ENCODE peak calls at places on chromosomes 13 and 19, in eight cellular contexts. O is HFFc6, Z is RPMI7951, W is Calu3, Y is ACHN, Q is substantia nigra, K is amniotic stem cell, E is DMS 273 treated with DMSO at 0.1 percent for 48 hours. B is an unnamed sample.

GRCh38 chr19:3054972-3055740 is 7.1 kb downstream of the TLE5 start:
- DNase-seq in O (no peak), Z (no peak), W (peak), Y (no peak), Q (no peak), K (no peak), E (no peak), B (no peak)

GRCh38 chr13:23695711-23696512 is 125.7 kb downstream of the TNFRSF19 start:
- DNase-seq in O (no peak), Z (no peak), W (no peak), Y (no peak), Q (no peak), K (no peak), E (no peak), B (no peak)

GRCh38 chr19:33456076-33456844 is 65.3 kb downstream of the PEPD start:
- DNase-seq in O (no peak), Z (no peak), W (no peak), Y (no peak), Q (no peak), K (no peak), E (no peak), B (no peak)

GRCh38 chr13:97222934-97223710 is 989 bp downstream of the MBNL2 start:
- DNase-seq in O (no peak), Z (no peak), W (no peak), Y (peak), Q (no peak), K (no peak), E (no peak), B (no peak)

GRCh38 chr13:92313382-92313781 is 913.2 kb upstream of the GPC6 start:
- DNase-seq in O (no peak), Z (peak), W (no peak), Y (no peak), Q (no peak), K (no peak), E (no peak), B (no peak)

GRCh38 chr19:46081928-46082727 is 41.3 kb upstream of the IGFL4 start:
- DNase-seq in O (peak), Z (peak), W (peak), Y (peak), Q (no peak), K (peak), E (no peak), B (peak)

GRCh38 chr19:30529876-30530275 is 157.7 kb downstream of the ZNF536 start:
- DNase-seq in O (no peak), Z (no peak), W (no peak), Y (no peak), Q (no peak), K (no peak), E (no peak), B (no peak)

GRCh38 chr19:6424190-6424938 is at the start of gene KHSRP:
- DNase-seq in O (no peak), Z (no peak), W (no peak), Y (no peak), Q (no peak), K (no peak), E (no peak), B (no peak)

GRCh38 chr19:38970664-38971532 is 4.6 kb downstream of the FBXO17 start:
- DNase-seq in O (no peak), Z (no peak), W (no peak), Y (no peak), Q (no peak), K (no peak), E (no peak), B (no peak)

GRCh38 chr19:58586131-58586765 is 13.1 kb upstream of the MZF1 start:
- DNase-seq in O (no peak), Z (no peak), W (no peak), Y (no peak), Q (no peak), K (no peak), E (no peak), B (no peak)

GRCh38 chr13:114203536-114203935 is 24.5 kb downstream of the CFAP97D2 start:
- DNase-seq in O (no peak), Z (no peak), W (no peak), Y (no peak), Q (no peak), K (no peak), E (no peak), B (peak)

GRCh38 chr19:44891016-44891882 is at the start of gene TOMM40:
- DNase-seq in O (peak), Z (no peak), W (peak), Y (peak), Q (no peak), K (peak), E (peak), B (peak)

GRCh38 chr19:46134527-46134926 is 10.0 kb upstream of the IGFL3 start:
- DNase-seq in O (no peak), Z (no peak), W (no peak), Y (no peak), Q (no peak), K (no peak), E (no peak), B (no peak)

GRCh38 chr13:113350938-113351335 is 13.0 kb downstream of the GRTP1 start:
- DNase-seq in O (no peak), Z (no peak), W (no peak), Y (no peak), Q (no peak), K (no peak), E (no peak), B (no peak)

GRCh38 chr19:33303791-33304759 is 1.7 kb upstream of the CEBPA start:
- DNase-seq in O (no peak), Z (no peak), W (no peak), Y (no peak), Q (no peak), K (no peak), E (no peak), B (peak)

GRCh38 chr13:113532156-113532806 is 41.8 kb upstream of the DCUN1D2 start:
- DNase-seq in O (no peak), Z (no peak), W (no peak), Y (no peak), Q (peak), K (no peak), E (no peak), B (no peak)

GRCh38 chr19:18438331-18439024 is 545 bp upstream of the ISYNA1 start:
- DNase-seq in O (no peak), Z (peak), W (peak), Y (no peak), Q (no peak), K (no peak), E (peak), B (no peak)

GRCh38 chr13:69857188-69857821 is 250.3 kb upstream of the ATXN8OS start:
- DNase-seq in O (peak), Z (peak), W (no peak), Y (peak), Q (no peak), K (peak), E (peak), B (peak)

GRCh38 chr13:108322206-108322824 is 52.8 kb downstream of the TNFSF13B start:
- DNase-seq in O (peak), Z (peak), W (no peak), Y (peak), Q (no peak), K (peak), E (peak), B (peak)

GRCh38 chr19:55385236-55385748 is 440 bp upstream of the RPL28 start:
- DNase-seq in O (peak), Z (peak), W (peak), Y (peak), Q (peak), K (peak), E (peak), B (peak)

GRCh38 chr13:113110048-113110851 is 4.7 kb downstream of the F7 start:
- DNase-seq in O (no peak), Z (no peak), W (no peak), Y (no peak), Q (no peak), K (no peak), E (no peak), B (no peak)

GRCh38 chr19:40335101-40335500 is 13.1 kb downstream of the C19orf47 start:
- DNase-seq in O (no peak), Z (no peak), W (no peak), Y (no peak), Q (no peak), K (no peak), E (no peak), B (no peak)

GRCh38 chr13:112770504-112770903 is 80.7 kb downstream of the ATP11A start:
- DNase-seq in O (no peak), Z (no peak), W (no peak), Y (no peak), Q (no peak), K (no peak), E (no peak), B (no peak)

GRCh38 chr19:32012886-32013635 is 332.3 kb upstream of the ZNF507 start:
- DNase-seq in O (no peak), Z (no peak), W (no peak), Y (no peak), Q (no peak), K (no peak), E (no peak), B (no peak)

GRCh38 chr13:36344173-36344572 is 2.0 kb downstream of the SPART start:
- DNase-seq in O (peak), Z (peak), W (no peak), Y (peak), Q (no peak), K (no peak), E (no peak), B (no peak)

B was measured in NCI-H1694.